ENCODE peak calls at places on chromosomes 3 and 15, in eight cellular contexts. One of them, this sample, is unnamed.

GRCh38 chr15:31609243-31609642 is 282.6 kb downstream of the KLF13 start:
- DNase-seq in stimulated activated CD8-positive, alpha-beta memory T cell treated with anti-CD3 and anti-CD28 coated beads, Interleukin-7, amount 100 ng/mL, for 1 hour: no peak
- DNase-seq in IMR-90: peak; percentile 40
- DNase-seq in T-helper 9 cell: no peak
- DNase-seq in frontal cortex: no peak
- DNase-seq in NCI-H1048: no peak
- DNase-seq in RPMI7951: peak; percentile 21
- DNase-seq in right atrium auricular region: no peak
- DNase-seq in this sample: no peak

GRCh38 chr15:65286069-65286703 is 497 bp downstream of the PARP16 start:
- DNase-seq in RPMI7951: peak; percentile 49
- DNase-seq in IMR-90: no peak
- DNase-seq in stimulated activated CD8-positive, alpha-beta memory T cell treated with anti-CD3 and anti-CD28 coated beads, Interleukin-7, amount 100 ng/mL, for 1 hour: no peak
- DNase-seq in frontal cortex: no peak
- DNase-seq in NCI-H1048: no peak
- DNase-seq in right atrium auricular region: no peak
- DNase-seq in T-helper 9 cell: no peak
- DNase-seq in this sample: no peak

GRCh38 chr15:80898040-80898439 is 91.6 kb downstream of the MESD start:
- DNase-seq in IMR-90: no peak
- DNase-seq in NCI-H1048: no peak
- DNase-seq in right atrium auricular region: no peak
- DNase-seq in frontal cortex: no peak
- DNase-seq in RPMI7951: no peak
- DNase-seq in stimulated activated CD8-positive, alpha-beta memory T cell treated with anti-CD3 and anti-CD28 coated beads, Interleukin-7, amount 100 ng/mL, for 1 hour: no peak
- DNase-seq in T-helper 9 cell: no peak
- DNase-seq in this sample: no peak

GRCh38 chr3:129599607-129600006 is 6.9 kb downstream of the PLXND1 start:
- DNase-seq in stimulated activated CD8-positive, alpha-beta memory T cell treated with anti-CD3 and anti-CD28 coated beads, Interleukin-7, amount 100 ng/mL, for 1 hour: no peak
- DNase-seq in frontal cortex: peak; percentile 58
- DNase-seq in NCI-H1048: no peak
- DNase-seq in IMR-90: peak; percentile 82
- DNase-seq in right atrium auricular region: peak; percentile 85
- DNase-seq in T-helper 9 cell: no peak
- DNase-seq in RPMI7951: peak; percentile 69
- DNase-seq in this sample: no peak

GRCh38 chr3:156633335-156633734 is 41.1 kb upstream of the TIPARP start:
- DNase-seq in NCI-H1048: no peak
- DNase-seq in IMR-90: peak; percentile 77
- DNase-seq in stimulated activated CD8-positive, alpha-beta memory T cell treated with anti-CD3 and anti-CD28 coated beads, Interleukin-7, amount 100 ng/mL, for 1 hour: no peak
- DNase-seq in T-helper 9 cell: no peak
- DNase-seq in RPMI7951: no peak
- DNase-seq in frontal cortex: no peak
- DNase-seq in right atrium auricular region: peak; percentile 66
- DNase-seq in this sample: no peak

GRCh38 chr3:154862265-154862664 is 217.9 kb upstream of the MME start:
- DNase-seq in T-helper 9 cell: no peak
- DNase-seq in NCI-H1048: no peak
- DNase-seq in RPMI7951: peak; percentile 38
- DNase-seq in stimulated activated CD8-positive, alpha-beta memory T cell treated with anti-CD3 and anti-CD28 coated beads, Interleukin-7, amount 100 ng/mL, for 1 hour: no peak
- DNase-seq in right atrium auricular region: no peak
- DNase-seq in frontal cortex: no peak
- DNase-seq in IMR-90: peak; percentile 70
- DNase-seq in this sample: no peak

GRCh38 chr3:69866988-69867720 is 127.9 kb downstream of the MITF start:
- DNase-seq in RPMI7951: no peak
- DNase-seq in T-helper 9 cell: no peak
- DNase-seq in right atrium auricular region: no peak
- DNase-seq in IMR-90: peak; percentile 63
- DNase-seq in frontal cortex: no peak
- DNase-seq in NCI-H1048: no peak
- DNase-seq in stimulated activated CD8-positive, alpha-beta memory T cell treated with anti-CD3 and anti-CD28 coated beads, Interleukin-7, amount 100 ng/mL, for 1 hour: no peak
- DNase-seq in this sample: no peak

GRCh38 chr15:67082007-67082536 is 16.7 kb downstream of the SMAD3 start:
- DNase-seq in right atrium auricular region: no peak
- DNase-seq in T-helper 9 cell: peak; percentile 48
- DNase-seq in IMR-90: no peak
- DNase-seq in NCI-H1048: no peak
- DNase-seq in frontal cortex: no peak
- DNase-seq in stimulated activated CD8-positive, alpha-beta memory T cell treated with anti-CD3 and anti-CD28 coated beads, Interleukin-7, amount 100 ng/mL, for 1 hour: no peak
- DNase-seq in RPMI7951: no peak
- DNase-seq in this sample: no peak

This sample was measured in omental fat pad.